ENCODE peak calls at places on chromosome 6, in eight cellular contexts. T is IMR-90; G is psoas muscle; K is heart left ventricle; E is CD8-positive, alpha-beta memory T cell; C is fibroblast of pulmonary artery; X is fibroblast of mammary gland; P is AG04450. Q is an unnamed sample.

GRCh38 chr6:163337958-163338357 is 76.6 kb upstream of the QKI start:
- DNase-seq in T (no peak), G (no peak), K (no peak), E (no peak), C (no peak), X (no peak), P (no peak), Q (no peak)

GRCh38 chr6:169654590-169655391 is 47.0 kb downstream of the WDR27 start:
- DNase-seq in T (peak; percentile 61), G (peak; percentile 69), K (peak; percentile 60), E (peak; percentile 84), C (peak; percentile 76), X (peak; percentile 71), P (peak; percentile 29), Q (peak; percentile 88)

GRCh38 chr6:97586344-97586743 is 303.3 kb upstream of the MMS22L start:
- DNase-seq in T (peak; percentile 49), G (no peak), K (no peak), E (no peak), C (peak; percentile 1), X (peak; percentile 3), P (peak; percentile 7), Q (peak; percentile 69)

GRCh38 chr6:168616807-168617756 is 176.1 kb downstream of the SMOC2 start:
- DNase-seq in T (no peak), G (no peak), K (no peak), E (no peak), C (no peak), X (no peak), P (no peak), Q (peak; percentile 2)

GRCh38 chr6:70281923-70282902 is 20.7 kb downstream of the COL9A1 start:
- DNase-seq in T (no peak), G (no peak), K (no peak), E (no peak), C (no peak), X (no peak), P (no peak), Q (no peak)

GRCh38 chr6:151430886-151431285 is 21.0 kb downstream of the RMND1 start:
- DNase-seq in T (no peak), G (no peak), K (no peak), E (no peak), C (no peak), X (no peak), P (no peak), Q (peak; percentile 30)

GRCh38 chr6:56004421-56004820 is 129.0 kb upstream of the BMP5 start:
- DNase-seq in T (peak; percentile 5), G (no peak), K (no peak), E (no peak), C (peak; percentile 29), X (peak; percentile 75), P (no peak), Q (peak; percentile 55)

GRCh38 chr6:52992980-52993379 is 2.1 kb downstream of the GSTA4 start:
- DNase-seq in T (peak; percentile 81), G (no peak), K (no peak), E (no peak), C (peak; percentile 63), X (peak; percentile 83), P (no peak), Q (peak; percentile 80)

GRCh38 chr6:69865126-69865525 is 1.2 kb upstream of the COL19A1 start:
- DNase-seq in T (peak; percentile 39), G (no peak), K (no peak), E (no peak), C (peak; percentile 66), X (peak; percentile 73), P (no peak), Q (peak; percentile 74)

GRCh38 chr6:39050453-39051112 is 2.0 kb downstream of the GLP1R start:
- DNase-seq in T (no peak), G (no peak), K (no peak), E (no peak), C (no peak), X (no peak), P (no peak), Q (no peak)

GRCh38 chr6:135774006-135774405 is 77.5 kb upstream of the PDE7B start:
- DNase-seq in T (no peak), G (no peak), K (no peak), E (no peak), C (no peak), X (no peak), P (no peak), Q (no peak)

DNA sequence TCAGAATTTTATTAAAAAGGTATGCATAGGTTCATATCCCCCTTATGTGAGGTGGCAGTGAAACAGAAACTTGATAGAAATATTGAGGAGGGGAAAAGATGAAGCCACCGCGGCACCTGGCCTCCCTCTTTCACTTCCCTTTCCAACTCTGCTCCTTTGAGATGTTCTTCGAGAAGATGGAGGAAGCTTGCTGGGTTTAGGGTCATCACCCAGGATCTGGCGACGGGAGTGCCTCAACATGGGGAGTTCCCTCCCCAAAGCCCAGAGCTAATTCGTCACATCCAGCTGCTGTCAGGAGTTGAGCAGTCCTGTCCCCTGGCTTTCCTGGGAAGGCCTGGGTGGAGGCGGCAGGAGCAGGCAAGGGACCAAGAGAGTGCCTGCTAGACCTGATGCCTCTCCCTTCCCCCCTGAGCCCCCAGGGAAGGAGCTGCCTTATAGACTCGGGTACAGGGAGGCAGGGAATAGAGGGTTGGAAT is 29.1 kb downstream of the RREB1 start:
- DNase-seq in T (no peak), G (no peak), K (no peak), E (no peak), C (no peak), X (no peak), P (no peak), Q (no peak)
- H3K4me3 ChIP-seq in T (no peak overlapping the region), G (peak overlapping the region; percentile 50), K (no peak overlapping the region), E (peak overlapping the region; percentile 36), C (no peak overlapping the region), X (no peak overlapping the region), P (no peak overlapping the region), Q (no peak overlapping the region)

GRCh38 chr6:12963566-12963965 is 247.0 kb downstream of the PHACTR1 start:
- DNase-seq in T (no peak), G (no peak), K (no peak), E (no peak), C (no peak), X (no peak), P (no peak), Q (no peak)

GRCh38 chr6:12968839-12969558 is 252.4 kb downstream of the PHACTR1 start:
- DNase-seq in T (no peak), G (no peak), K (no peak), E (no peak), C (no peak), X (no peak), P (no peak), Q (peak; percentile 17)

GRCh38 chr6:12967686-12968085 is 251.1 kb downstream of the PHACTR1 start:
- DNase-seq in T (no peak), G (no peak), K (no peak), E (no peak), C (peak; percentile 52), X (peak; percentile 85), P (no peak), Q (no peak)

GRCh38 chr6:12969933-12970332 is 253.4 kb downstream of the PHACTR1 start:
- DNase-seq in T (no peak), G (no peak), K (no peak), E (no peak), C (no peak), X (peak; percentile 41), P (no peak), Q (no peak)

GRCh38 chr6:12968290-12968689 is 251.7 kb downstream of the PHACTR1 start:
- DNase-seq in T (no peak), G (no peak), K (no peak), E (no peak), C (no peak), X (no peak), P (no peak), Q (no peak)
- H3K4me3 ChIP-seq in T (no peak overlapping the region), G (no peak overlapping the region), K (no peak overlapping the region), E (no peak overlapping the region), C (no peak overlapping the region), X (no peak overlapping the region), P (no peak overlapping the region), Q (no peak overlapping the region)

DNA sequence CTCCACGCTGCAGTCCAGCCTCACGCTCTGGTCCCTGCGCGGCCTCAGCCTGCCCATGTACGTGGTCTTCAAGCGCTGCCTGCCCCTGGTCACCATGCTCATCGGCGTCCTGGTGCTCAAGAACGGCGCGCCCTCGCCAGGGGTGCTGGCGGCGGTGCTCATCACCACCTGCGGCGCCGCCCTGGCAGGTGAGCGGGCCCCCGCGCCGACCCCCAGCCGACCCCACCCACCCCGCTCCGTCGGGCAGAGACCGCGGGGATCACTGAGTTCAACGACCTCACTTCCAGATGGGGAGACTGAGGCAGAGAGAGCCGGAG is 537 bp downstream of the SLC35D3 start:
- DNase-seq in T (no peak), G (no peak), K (no peak), E (no peak), C (no peak), X (no peak), P (no peak), Q (no peak)
- H3K4me3 ChIP-seq in T (peak overlapping the region; percentile 46), G (peak overlapping the region; percentile 69), K (peak overlapping the region; percentile 47), E (no peak overlapping the region), C (peak overlapping the region; percentile 33), X (no peak overlapping the region), P (peak overlapping the region; percentile 54), Q (peak overlapping the region; percentile 24)

GRCh38 chr6:26366504-26366903 is 1.5 kb downstream of the BTN3A2 start:
- DNase-seq in T (no peak), G (no peak), K (no peak), E (no peak), C (no peak), X (peak; percentile 22), P (no peak), Q (peak; percentile 42)
- H3K4me3 ChIP-seq in T (no peak overlapping the region), G (peak overlapping the region; percentile 79), K (peak overlapping the region; percentile 69), E (peak overlapping the region; percentile 89), C (no peak overlapping the region), X (no peak overlapping the region), P (no peak overlapping the region), Q (no peak overlapping the region)

DNA sequence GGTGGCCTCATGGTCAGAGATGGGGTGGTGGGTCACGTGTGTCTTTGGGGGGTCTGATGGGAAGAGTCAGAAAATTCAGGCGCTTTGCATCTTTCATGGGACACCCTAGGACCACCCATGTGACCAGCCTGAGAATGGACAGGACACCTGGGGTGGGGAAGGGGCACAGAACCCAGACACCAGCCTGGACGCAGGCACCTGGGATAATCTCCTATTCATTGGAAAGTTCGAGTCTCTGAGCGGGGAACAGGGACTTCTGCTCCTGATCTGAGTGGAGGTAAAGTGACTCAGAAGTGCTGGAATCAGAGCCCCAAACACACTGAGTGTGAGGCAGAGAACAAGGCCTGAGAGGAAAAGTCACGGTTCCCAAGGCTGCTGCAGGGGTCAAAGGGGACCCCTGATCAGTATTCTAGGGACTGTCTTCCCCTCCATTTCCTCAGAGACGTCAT is 1.4 kb downstream of the HLA-B start:
- DNase-seq in T (no peak), G (no peak), K (no peak), E (no peak), C (no peak), X (no peak), P (no peak), Q (no peak)
- H3K4me3 ChIP-seq in T (peak overlapping the region; percentile 64), G (peak overlapping the region; percentile 67), K (peak overlapping the region; percentile 66), E (peak overlapping the region; percentile 100), C (peak overlapping the region; percentile 68), X (no peak overlapping the region), P (peak overlapping the region; percentile 70), Q (peak overlapping the region; percentile 22)

GRCh38 chr6:30740993-30741784 is 1.3 kb downstream of the FLOT1 start:
- DNase-seq in T (peak; percentile 45), G (no peak), K (no peak), E (no peak), C (peak; percentile 55), X (no peak), P (no peak), Q (peak; percentile 22)
- H3K4me3 ChIP-seq in T (peak overlapping the region; percentile 96), G (peak overlapping the region; percentile 92), K (peak overlapping the region; percentile 92), E (peak overlapping the region; percentile 80), C (peak overlapping the region; percentile 87), X (peak overlapping the region; percentile 94), P (peak overlapping the region; percentile 94), Q (peak overlapping the region; percentile 90)